ENCODE peak calls at places on chromosomes 16 and 17, in seven cellular contexts. K, I, H, F, T, S and O are unnamed samples.

GRCh38 chr17:14301761-14302401 is 1.0 kb downstream of the HS3ST3B1 start:
- DNase-seq in K (peak), I (no peak), H (no peak), F (no peak), T (no peak), S (no peak), O (peak)

GRCh38 chr16:11439790-11440656 is 94.8 kb downstream of the RMI2 start:
- DNase-seq in K (no peak), I (no peak), H (no peak), F (no peak), T (no peak), S (peak), O (no peak)

GRCh38 chr16:87252269-87252970 is 64.8 kb downstream of the C16orf95 start:
- DNase-seq in K (no peak), I (no peak), H (no peak), F (no peak), T (no peak), S (no peak), O (no peak)

GRCh38 chr17:15963670-15964110 is 18.8 kb downstream of the ADORA2B start:
- DNase-seq in K (no peak), I (peak), H (no peak), F (no peak), T (no peak), S (no peak), O (no peak)

GRCh38 chr17:4948997-4949320 is 629 bp upstream of the PFN1 start:
- DNase-seq in K (peak), I (peak), H (no peak), F (peak), T (peak), S (peak), O (peak)

GRCh38 chr17:2214887-2215615 is 88.5 kb downstream of the SMG6 start:
- DNase-seq in K (no peak), I (no peak), H (no peak), F (peak), T (no peak), S (no peak), O (no peak)

GRCh38 chr17:47276868-47277267 is 23.2 kb downstream of the ITGB3 start:
- DNase-seq in K (no peak), I (no peak), H (no peak), F (no peak), T (no peak), S (peak), O (no peak)

GRCh38 chr17:73667184-73667959 is 23.1 kb upstream of the SDK2 start:
- DNase-seq in K (no peak), I (no peak), H (no peak), F (peak), T (no peak), S (no peak), O (no peak)

GRCh38 chr17:74994440-74994839 is 7.0 kb downstream of the CDR2L start:
- DNase-seq in K (no peak), I (no peak), H (no peak), F (no peak), T (no peak), S (peak), O (no peak)

GRCh38 chr17:60468371-60468770 is 46.1 kb downstream of the CHCT1 start:
- DNase-seq in K (no peak), I (no peak), H (no peak), F (no peak), T (no peak), S (no peak), O (no peak)

GRCh38 chr17:43094129-43094834 is 30.9 kb downstream of the BRCA1 start:
- DNase-seq in K (no peak), I (no peak), H (no peak), F (no peak), T (no peak), S (no peak), O (no peak)

GRCh38 chr16:67460168-67460567 is 20.8 kb downstream of the ATP6V0D1 start:
- DNase-seq in K (no peak), I (no peak), H (no peak), F (no peak), T (peak), S (no peak), O (no peak)
- TF ChIP-seq JUND in K (no peak), I (no peak), H (no peak), F (no peak), T (no peak), S (no peak), O (no peak)

GRCh38 chr17:56029980-56030624 is 123.2 kb upstream of the ANKFN1 start:
- DNase-seq in K (no peak), I (no peak), H (no peak), F (no peak), T (no peak), S (no peak), O (peak)

GRCh38 chr17:56031636-56032035 is 121.6 kb upstream of the ANKFN1 start:
- DNase-seq in K (no peak), I (no peak), H (no peak), F (no peak), T (no peak), S (no peak), O (no peak)

GRCh38 chr17:56023851-56024250 is 129.4 kb upstream of the ANKFN1 start:
- DNase-seq in K (no peak), I (no peak), H (no peak), F (no peak), T (no peak), S (no peak), O (no peak)

GRCh38 chr17:56026894-56027293 is 126.4 kb upstream of the ANKFN1 start:
- DNase-seq in K (no peak), I (no peak), H (no peak), F (no peak), T (no peak), S (peak), O (no peak)

GRCh38 chr17:56028837-56029236 is 124.4 kb upstream of the ANKFN1 start:
- DNase-seq in K (no peak), I (no peak), H (no peak), F (no peak), T (no peak), S (no peak), O (no peak)
- TF ChIP-seq JUND in K (no peak), I (no peak), H (no peak), F (no peak), T (no peak), S (no peak), O (no peak)

DNA sequence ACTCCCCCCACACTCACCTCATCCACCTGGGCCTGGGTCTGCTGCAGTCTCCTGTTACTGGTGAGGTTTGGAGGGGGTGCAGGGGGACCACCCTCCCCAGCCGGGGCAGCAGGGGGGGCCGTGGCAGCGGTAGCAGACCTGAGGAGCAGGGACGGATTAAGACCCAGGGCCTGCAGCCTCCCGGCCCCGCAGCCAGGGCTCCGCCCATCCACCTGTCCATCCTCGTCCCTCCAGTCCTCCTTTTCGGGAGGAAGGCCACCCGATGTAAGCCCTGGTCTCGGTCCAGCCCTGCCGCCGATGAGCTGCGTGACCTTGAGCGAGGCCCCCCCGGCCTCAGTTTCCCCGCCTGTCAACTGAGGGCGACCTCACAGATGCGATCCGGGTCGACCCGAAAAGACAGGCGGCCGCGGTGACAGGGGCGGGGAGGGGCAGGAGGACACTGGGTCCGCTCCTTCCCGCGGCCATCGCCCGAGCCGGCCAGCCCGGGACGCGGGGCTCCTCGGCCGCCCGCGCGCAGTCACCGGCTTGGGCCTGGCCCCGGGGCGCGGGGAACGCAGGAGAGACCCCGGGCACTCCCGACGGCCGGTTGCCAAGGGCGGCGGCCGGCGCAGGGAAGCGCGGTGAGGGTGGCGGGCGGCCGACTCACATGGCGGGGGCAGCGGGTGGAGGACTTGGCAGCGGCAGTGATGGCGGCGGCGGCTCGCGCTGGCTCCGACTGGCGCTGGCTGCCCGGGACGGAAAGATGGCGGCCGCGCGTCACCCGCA is at the start of gene VAMP2:
- DNase-seq in K (no peak), I (no peak), H (no peak), F (peak), T (no peak), S (no peak), O (no peak)
- TF ChIP-seq JUND in K (no peak), I (no peak), H (no peak), F (no peak), T (no peak), S (no peak), O (no peak)

GRCh38 chr16:67053767-67054334 is 24.9 kb downstream of the CBFB start:
- DNase-seq in K (no peak), I (no peak), H (no peak), F (no peak), T (no peak), S (no peak), O (no peak)
- TF ChIP-seq JUND in K (no peak), I (no peak), H (no peak), F (no peak), T (no peak), S (no peak), O (no peak)

GRCh38 chr17:301681-302299 is 50.8 kb downstream of the RPH3AL start:
- DNase-seq in K (no peak), I (no peak), H (no peak), F (no peak), T (no peak), S (no peak), O (no peak)
- TF ChIP-seq JUND in K (no peak), I (no peak), H (no peak), F (no peak), T (no peak), S (no peak), O (no peak)

GRCh38 chr17:37019745-37020129 is 71.0 kb downstream of the AATF start:
- DNase-seq in K (no peak), I (no peak), H (no peak), F (no peak), T (no peak), S (no peak), O (no peak)
- TF ChIP-seq JUND in K (no peak), I (no peak), H (no peak), F (no peak), T (no peak), S (no peak), O (no peak)

GRCh38 chr17:44362479-44362963 is 1.1 kb downstream of the FAM171A2 start:
- DNase-seq in K (no peak), I (no peak), H (no peak), F (peak), T (no peak), S (no peak), O (no peak)

GRCh38 chr17:44361292-44362055 is 2.2 kb downstream of the FAM171A2 start:
- DNase-seq in K (no peak), I (no peak), H (no peak), F (no peak), T (no peak), S (no peak), O (no peak)

GRCh38 chr17:44362056-44362355 is 1.6 kb downstream of the FAM171A2 start:
- DNase-seq in K (no peak), I (no peak), H (no peak), F (peak), T (no peak), S (no peak), O (no peak)

GRCh38 chr17:44363613-44364159 is at the start of gene FAM171A2:
- DNase-seq in K (peak), I (no peak), H (no peak), F (peak), T (peak), S (no peak), O (peak)

GRCh38 chr17:44362964-44363612 is 565 bp downstream of the FAM171A2 start:
- DNase-seq in K (peak), I (no peak), H (no peak), F (peak), T (peak), S (no peak), O (peak)
- TF ChIP-seq JUND in K (no peak), I (no peak), H (no peak), F (no peak), T (no peak), S (no peak), O (no peak)